ENCODE peak calls at places on chromosomes 3 and 15, in five cellular contexts. One of them, this sample, is unnamed.

GRCh38 chr3:48555949-48556795 is 431 bp downstream of the PFKFB4 start:
- DNase-seq in PC-3: no peak
- DNase-seq in lower lobe of right lung: no peak
- DNase-seq in coronary artery: no peak
- DNase-seq in fibroblast of lung: no peak
- DNase-seq in this sample: no peak

GRCh38 chr3:133572158-133573053 is 1.1 kb upstream of the CDV3 start:
- DNase-seq in coronary artery: no peak
- DNase-seq in PC-3: no peak
- DNase-seq in lower lobe of right lung: no peak
- DNase-seq in fibroblast of lung: no peak
- DNase-seq in this sample: no peak

GRCh38 chr3:138437281-138437680 is 2.9 kb downstream of the ESYT3 start:
- DNase-seq in coronary artery: no peak
- DNase-seq in lower lobe of right lung: no peak
- DNase-seq in PC-3: no peak
- DNase-seq in fibroblast of lung: no peak
- DNase-seq in this sample: no peak

GRCh38 chr15:99177679-99178078 is 71.7 kb downstream of the TTC23 start:
- DNase-seq in PC-3: no peak
- DNase-seq in fibroblast of lung: no peak
- DNase-seq in lower lobe of right lung: no peak
- DNase-seq in coronary artery: no peak
- DNase-seq in this sample: no peak

GRCh38 chr3:171744055-171744741 is 66.1 kb downstream of the PLD1 start:
- DNase-seq in PC-3: no peak
- DNase-seq in fibroblast of lung: no peak
- DNase-seq in lower lobe of right lung: no peak
- DNase-seq in coronary artery: no peak
- DNase-seq in this sample: no peak

GRCh38 chr3:102069211-102069662 is 219.9 kb downstream of the NFKBIZ start:
- DNase-seq in lower lobe of right lung: no peak
- DNase-seq in fibroblast of lung: peak; percentile 75
- DNase-seq in PC-3: peak; percentile 77
- DNase-seq in coronary artery: no peak
- DNase-seq in this sample: no peak

GRCh38 chr3:108883373-108883772 is 60.8 kb downstream of the TRAT1 start:
- DNase-seq in coronary artery: no peak
- DNase-seq in PC-3: no peak
- DNase-seq in lower lobe of right lung: no peak
- DNase-seq in fibroblast of lung: no peak
- DNase-seq in this sample: no peak

GRCh38 chr3:196039359-196039758 is 42.5 kb downstream of the TFRC start:
- DNase-seq in lower lobe of right lung: no peak
- DNase-seq in coronary artery: no peak
- DNase-seq in PC-3: no peak
- DNase-seq in fibroblast of lung: no peak
- DNase-seq in this sample: no peak

GRCh38 chr3:99940350-99940749 is 122.7 kb downstream of the CMSS1 start:
- DNase-seq in coronary artery: no peak
- DNase-seq in PC-3: no peak
- DNase-seq in fibroblast of lung: no peak
- DNase-seq in lower lobe of right lung: no peak
- DNase-seq in this sample: no peak

GRCh38 chr3:129611812-129612349 is 5.4 kb upstream of the PLXND1 start:
- DNase-seq in fibroblast of lung: no peak
- DNase-seq in lower lobe of right lung: peak; percentile 52
- DNase-seq in PC-3: no peak
- DNase-seq in coronary artery: no peak
- DNase-seq in this sample: peak; percentile 45

GRCh38 chr3:4986611-4987373 is 7.6 kb downstream of the BHLHE40 start:
- DNase-seq in lower lobe of right lung: peak; percentile 97
- DNase-seq in coronary artery: peak; percentile 99
- DNase-seq in fibroblast of lung: peak; percentile 98
- DNase-seq in PC-3: peak; percentile 98
- DNase-seq in this sample: peak; percentile 97

GRCh38 chr3:99648496-99648895 is 10.1 kb downstream of the COL8A1 start:
- DNase-seq in PC-3: peak; percentile 68
- DNase-seq in coronary artery: no peak
- DNase-seq in fibroblast of lung: no peak
- DNase-seq in lower lobe of right lung: no peak
- DNase-seq in this sample: no peak

GRCh38 chr3:61564405-61565059 is 3.2 kb downstream of the PTPRG start:
- DNase-seq in PC-3: no peak
- DNase-seq in coronary artery: peak; percentile 91
- DNase-seq in lower lobe of right lung: peak; percentile 82
- DNase-seq in fibroblast of lung: peak; percentile 81
- DNase-seq in this sample: peak; percentile 85

GRCh38 chr3:170712336-170712735 is 126.5 kb upstream of the SLC7A14 start:
- DNase-seq in lower lobe of right lung: no peak
- DNase-seq in PC-3: no peak
- DNase-seq in coronary artery: no peak
- DNase-seq in fibroblast of lung: no peak
- DNase-seq in this sample: no peak

GRCh38 chr3:25300141-25300540 is 127.9 kb upstream of the RARB start:
- DNase-seq in lower lobe of right lung: no peak
- DNase-seq in coronary artery: no peak
- DNase-seq in fibroblast of lung: no peak
- DNase-seq in PC-3: no peak
- DNase-seq in this sample: no peak

GRCh38 chr3:163622384-163622783 is 1455.9 kb downstream of the SI start:
- DNase-seq in coronary artery: no peak
- DNase-seq in PC-3: peak; percentile 63
- DNase-seq in fibroblast of lung: peak; percentile 1
- DNase-seq in lower lobe of right lung: no peak
- DNase-seq in this sample: no peak

GRCh38 chr3:188338081-188338480 is 184.1 kb downstream of the LPP start:
- DNase-seq in coronary artery: no peak
- DNase-seq in PC-3: no peak
- DNase-seq in lower lobe of right lung: no peak
- DNase-seq in fibroblast of lung: no peak
- DNase-seq in this sample: no peak

GRCh38 chr3:59866076-59866475 is 816.3 kb upstream of the CFAP20DC start:
- DNase-seq in fibroblast of lung: no peak
- DNase-seq in lower lobe of right lung: no peak
- DNase-seq in coronary artery: no peak
- DNase-seq in PC-3: no peak
- DNase-seq in this sample: no peak

GRCh38 chr15:69958494-69959134 is 139.1 kb downstream of the TLE3 start:
- DNase-seq in fibroblast of lung: no peak
- DNase-seq in PC-3: no peak
- DNase-seq in coronary artery: no peak
- DNase-seq in lower lobe of right lung: no peak
- DNase-seq in this sample: no peak

GRCh38 chr15:47757331-47757730 is 40.0 kb downstream of the SEMA6D start:
- DNase-seq in PC-3: no peak
- DNase-seq in coronary artery: no peak
- DNase-seq in lower lobe of right lung: no peak
- DNase-seq in fibroblast of lung: no peak
- DNase-seq in this sample: no peak

GRCh38 chr15:43246261-43246764 is 20.4 kb downstream of the TGM5 start:
- DNase-seq in PC-3: no peak
- DNase-seq in fibroblast of lung: no peak
- DNase-seq in lower lobe of right lung: no peak
- DNase-seq in coronary artery: peak; percentile 14
- DNase-seq in this sample: no peak

GRCh38 chr3:156253150-156253549 is 132.8 kb downstream of the KCNAB1 start:
- DNase-seq in coronary artery: no peak
- DNase-seq in lower lobe of right lung: no peak
- DNase-seq in PC-3: no peak
- DNase-seq in fibroblast of lung: no peak
- DNase-seq in this sample: no peak

GRCh38 chr3:123478314-123478713 is 29.4 kb upstream of the ADCY5 start:
- DNase-seq in lower lobe of right lung: no peak
- DNase-seq in PC-3: no peak
- DNase-seq in fibroblast of lung: no peak
- DNase-seq in coronary artery: no peak
- DNase-seq in this sample: no peak

GRCh38 chr3:45516829-45517228 is 77.7 kb upstream of the LIMD1 start:
- DNase-seq in lower lobe of right lung: no peak
- DNase-seq in PC-3: no peak
- DNase-seq in fibroblast of lung: peak; percentile 85
- DNase-seq in coronary artery: no peak
- DNase-seq in this sample: no peak

GRCh38 chr3:14371573-14372474 is 30.6 kb upstream of the SLC6A6 start:
- DNase-seq in fibroblast of lung: peak; percentile 61
- DNase-seq in PC-3: peak; percentile 95
- DNase-seq in lower lobe of right lung: peak; percentile 93
- DNase-seq in coronary artery: no peak
- DNase-seq in this sample: peak; percentile 78

GRCh38 chr3:36647423-36647853 is 116.9 kb downstream of the DCLK3 start:
- DNase-seq in coronary artery: no peak
- DNase-seq in lower lobe of right lung: no peak
- DNase-seq in PC-3: no peak
- DNase-seq in fibroblast of lung: peak; percentile 62
- DNase-seq in this sample: no peak

GRCh38 chr3:168951368-168951767 is 712.1 kb downstream of the MECOM start:
- DNase-seq in lower lobe of right lung: no peak
- DNase-seq in PC-3: peak; percentile 97
- DNase-seq in coronary artery: no peak
- DNase-seq in fibroblast of lung: no peak
- DNase-seq in this sample: no peak

GRCh38 chr3:28316226-28316625 is 32.3 kb upstream of the ZCWPW2 start:
- DNase-seq in lower lobe of right lung: no peak
- DNase-seq in coronary artery: no peak
- DNase-seq in PC-3: no peak
- DNase-seq in fibroblast of lung: no peak
- DNase-seq in this sample: no peak

GRCh38 chr15:29400701-29401100 is 131.1 kb upstream of the NSMCE3 start:
- DNase-seq in PC-3: no peak
- DNase-seq in coronary artery: no peak
- DNase-seq in lower lobe of right lung: no peak
- DNase-seq in fibroblast of lung: no peak
- DNase-seq in this sample: no peak

GRCh38 chr15:29405564-29405963 is 135.9 kb upstream of the NSMCE3 start:
- DNase-seq in fibroblast of lung: no peak
- DNase-seq in PC-3: no peak
- DNase-seq in coronary artery: no peak
- DNase-seq in lower lobe of right lung: no peak
- DNase-seq in this sample: no peak

GRCh38 chr15:29401644-29402043 is 132.0 kb upstream of the NSMCE3 start:
- DNase-seq in PC-3: no peak
- DNase-seq in lower lobe of right lung: no peak
- DNase-seq in fibroblast of lung: no peak
- DNase-seq in coronary artery: no peak
- DNase-seq in this sample: no peak

GRCh38 chr15:29398907-29399306 is 129.3 kb upstream of the NSMCE3 start:
- DNase-seq in coronary artery: no peak
- DNase-seq in lower lobe of right lung: no peak
- DNase-seq in fibroblast of lung: no peak
- DNase-seq in PC-3: no peak
- DNase-seq in this sample: no peak

DNA sequence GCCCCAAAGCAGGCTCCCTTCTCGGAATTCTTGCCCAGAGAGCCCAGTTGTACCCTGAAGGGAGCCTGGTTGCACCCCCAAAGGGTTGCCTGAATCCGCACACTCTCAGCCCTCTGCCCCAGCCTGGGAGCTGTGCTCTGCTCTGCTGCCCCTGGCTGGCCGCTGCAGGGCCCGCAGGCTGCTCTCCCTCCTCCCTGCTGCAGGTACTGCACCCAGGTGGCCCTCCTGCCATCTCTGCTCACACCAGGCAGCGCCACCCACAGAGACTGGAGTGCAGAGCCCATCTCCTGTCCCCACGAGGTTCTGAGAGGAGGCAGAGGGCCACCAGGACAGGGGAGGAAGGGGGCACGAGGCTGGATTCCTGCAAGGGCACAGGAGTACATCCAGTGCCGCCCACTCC is 134.2 kb upstream of the NSMCE3 start:
- DNase-seq in coronary artery: no peak
- DNase-seq in PC-3: peak; percentile 45
- DNase-seq in lower lobe of right lung: no peak
- DNase-seq in fibroblast of lung: no peak
- DNase-seq in this sample: no peak
- TF ChIP-seq CTCF in coronary artery: no peak
- TF ChIP-seq CTCF in PC-3: peak; percentile 56
- TF ChIP-seq CTCF in lower lobe of right lung: no peak
- TF ChIP-seq CTCF in fibroblast of lung: no peak
- TF ChIP-seq CTCF in this sample: no peak

DNA sequence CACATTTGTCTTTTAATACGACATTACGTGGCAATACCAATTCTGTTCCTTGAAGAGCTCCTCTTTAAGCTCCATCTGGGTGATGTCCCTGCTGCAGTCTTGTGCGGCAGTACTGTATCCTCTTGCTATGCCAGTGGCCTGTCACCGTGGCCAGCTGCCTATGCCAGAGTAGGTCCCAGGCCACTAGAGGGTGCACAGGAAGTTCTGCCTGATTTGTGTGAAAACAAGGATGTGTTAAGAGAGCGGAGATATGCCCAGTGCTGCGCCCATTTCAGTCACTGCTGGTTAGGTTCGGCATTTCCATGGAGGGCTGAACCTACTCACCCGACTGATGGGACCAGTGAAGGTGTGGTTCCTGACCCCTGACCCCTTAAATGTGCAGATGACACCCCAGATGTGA is 25.2 kb downstream of the NIPA1 start:
- DNase-seq in coronary artery: no peak
- DNase-seq in lower lobe of right lung: no peak
- DNase-seq in fibroblast of lung: no peak
- DNase-seq in PC-3: peak; percentile 59
- DNase-seq in this sample: peak; percentile 63
- TF ChIP-seq CTCF in coronary artery: no peak
- TF ChIP-seq CTCF in lower lobe of right lung: peak; percentile 31
- TF ChIP-seq CTCF in fibroblast of lung: no peak
- TF ChIP-seq CTCF in PC-3: peak; percentile 67
- TF ChIP-seq CTCF in this sample: peak; percentile 50

DNA sequence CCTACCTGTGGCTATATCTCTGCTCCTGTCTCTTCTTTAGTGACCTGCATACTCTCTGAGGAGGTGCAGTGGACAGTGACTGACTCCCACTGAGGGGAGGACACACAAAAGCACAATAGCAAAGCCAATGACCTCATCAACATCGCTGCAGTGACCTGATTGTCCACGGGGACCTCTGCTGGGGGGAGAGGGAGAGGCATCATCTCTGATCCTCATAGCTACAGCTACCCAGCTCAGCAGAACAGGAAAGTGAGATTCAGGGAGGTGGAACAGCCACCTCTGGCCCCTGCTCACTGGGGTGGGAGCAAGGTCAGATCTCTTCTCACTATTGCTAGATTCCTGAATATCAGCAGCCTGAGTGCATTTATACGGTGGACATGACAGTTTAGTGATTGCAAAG is 179.2 kb downstream of the ATP10A start:
- DNase-seq in fibroblast of lung: no peak
- DNase-seq in lower lobe of right lung: no peak
- DNase-seq in coronary artery: peak; percentile 69
- DNase-seq in PC-3: no peak
- DNase-seq in this sample: no peak
- TF ChIP-seq CTCF in fibroblast of lung: no peak
- TF ChIP-seq CTCF in lower lobe of right lung: no peak
- TF ChIP-seq CTCF in coronary artery: no peak
- TF ChIP-seq CTCF in PC-3: no peak
- TF ChIP-seq CTCF in this sample: no peak

DNA sequence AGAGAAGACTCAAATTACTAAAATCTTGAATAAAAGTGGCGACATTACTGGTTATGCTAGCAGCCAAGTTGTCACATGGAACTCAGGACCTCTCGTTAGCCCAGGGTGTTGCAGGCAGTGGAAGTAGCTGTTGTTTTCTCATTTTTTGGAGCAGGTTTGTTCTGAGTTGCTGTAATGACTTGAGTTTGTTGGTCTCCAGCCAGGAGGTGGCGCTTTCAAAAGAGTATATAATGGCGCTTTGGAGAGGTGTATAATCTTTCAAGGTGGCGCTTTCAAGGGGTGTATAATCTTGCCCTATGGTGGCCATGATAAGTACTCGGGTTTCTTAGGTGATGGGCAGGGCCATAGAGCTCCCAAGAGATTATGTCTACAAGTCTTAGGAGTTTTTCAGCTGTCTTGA is 632.7 kb downstream of the NTRK3 start:
- DNase-seq in fibroblast of lung: no peak
- DNase-seq in PC-3: peak; percentile 10
- DNase-seq in lower lobe of right lung: no peak
- DNase-seq in coronary artery: no peak
- DNase-seq in this sample: no peak
- TF ChIP-seq CTCF in fibroblast of lung: peak; percentile 5
- TF ChIP-seq CTCF in PC-3: peak; percentile 38
- TF ChIP-seq CTCF in lower lobe of right lung: no peak
- TF ChIP-seq CTCF in coronary artery: no peak
- TF ChIP-seq CTCF in this sample: no peak